ENCODE peak calls at places on chromosomes 1 and 21, in five cellular contexts. L is kidney tubule cell, Z is T-helper 17 cell, U is brain microvascular endothelial cell, S is left lung. Q is an unnamed sample.
A peak's percentile ranks its signal among the peaks of the same experiment; 100 is the strongest.

GRCh38 chr1:23592209-23592905 is 33.1 kb upstream of the ID3 start:
- DNase-seq in L (peak; percentile 32), Z (no peak), U (no peak), S (no peak), Q (no peak)

GRCh38 chr1:10796029-10796944 is at the start of gene CASZ1:
- DNase-seq in L (peak; percentile 91), Z (no peak), U (peak; percentile 71), S (peak; percentile 89), Q (peak; percentile 83)

GRCh38 chr1:37234941-37235418 is 200.7 kb upstream of the GRIK3 start:
- DNase-seq in L (no peak), Z (no peak), U (no peak), S (no peak), Q (no peak)

GRCh38 chr1:39412079-39412478 is 79.4 kb upstream of the BMP8A start:
- DNase-seq in L (no peak), Z (no peak), U (no peak), S (no peak), Q (no peak)

GRCh38 chr1:198823626-198824025 is 184.8 kb downstream of the PTPRC start:
- DNase-seq in L (no peak), Z (no peak), U (no peak), S (no peak), Q (no peak)

GRCh38 chr1:19863804-19864203 is 18.4 kb upstream of the OTUD3 start:
- DNase-seq in L (peak; percentile 36), Z (no peak), U (peak; percentile 43), S (no peak), Q (no peak)

GRCh38 chr1:97640677-97641076 is 280.2 kb downstream of the DPYD start:
- DNase-seq in L (no peak), Z (no peak), U (no peak), S (no peak), Q (no peak)

GRCh38 chr1:166838766-166839599 is at the start of gene POGK:
- DNase-seq in L (peak; percentile 95), Z (peak; percentile 74), U (peak; percentile 75), S (peak; percentile 98), Q (peak; percentile 91)

GRCh38 chr1:33176362-33176850 is 5.4 kb downstream of the TRIM62 start:
- DNase-seq in L (no peak), Z (no peak), U (peak; percentile 74), S (no peak), Q (no peak)

GRCh38 chr1:29624320-29624719 is 388.0 kb downstream of the PTPRU start:
- DNase-seq in L (no peak), Z (no peak), U (no peak), S (no peak), Q (no peak)

GRCh38 chr21:41280115-41280919 is 36.3 kb upstream of the FAM3B start:
- DNase-seq in L (no peak), Z (no peak), U (no peak), S (no peak), Q (no peak)

GRCh38 chr1:115192200-115192767 is 103.0 kb upstream of the TSPAN2 start:
- DNase-seq in L (no peak), Z (no peak), U (no peak), S (no peak), Q (no peak)

GRCh38 chr1:168135982-168136708 is 585 bp downstream of the GPR161 start:
- DNase-seq in L (peak; percentile 28), Z (no peak), U (no peak), S (peak; percentile 76), Q (peak; percentile 24)

GRCh38 chr1:218775476-218776170 is 398.1 kb upstream of the LYPLAL1 start:
- DNase-seq in L (no peak), Z (no peak), U (no peak), S (no peak), Q (no peak)

Q was measured in ACHN.